ENCODE peak calls at places on chromosomes 1 and 21, in four cellular contexts. One of them, this sample, is unnamed. For H3K4me1, the result is how much of the 10 kb centered on the place peaks cover.

GRCh38 chr1:156419863-156420208 is 50.8 kb downstream of the RHBG start:
- DNase-seq in upper lobe of right lung: no peak
- DNase-seq in pancreas: no peak
- DNase-seq in transverse colon: no peak
- DNase-seq in this sample: peak

GRCh38 chr1:52204696-52205095 is 62.8 kb downstream of the ZFYVE9 start:
- DNase-seq in upper lobe of right lung: no peak
- DNase-seq in pancreas: no peak
- DNase-seq in transverse colon: no peak
- DNase-seq in this sample: no peak

GRCh38 chr1:50023292-50024159 is at the start of gene AGBL4:
- DNase-seq in upper lobe of right lung: peak
- DNase-seq in pancreas: peak
- DNase-seq in transverse colon: peak
- DNase-seq in this sample: no peak

GRCh38 chr21:31098576-31099005 is 60.3 kb upstream of the KRTAP19-8 start:
- DNase-seq in upper lobe of right lung: peak
- DNase-seq in pancreas: peak
- DNase-seq in transverse colon: peak
- DNase-seq in this sample: peak

GRCh38 chr1:11417162-11417561 is 61.8 kb upstream of the DISP3 start:
- DNase-seq in upper lobe of right lung: no peak
- DNase-seq in pancreas: no peak
- DNase-seq in transverse colon: no peak
- DNase-seq in this sample: no peak

GRCh38 chr1:113930499-113931161 is 1.5 kb downstream of the HIPK1 start:
- DNase-seq in upper lobe of right lung: no peak
- DNase-seq in pancreas: no peak
- DNase-seq in transverse colon: peak
- DNase-seq in this sample: peak

GRCh38 chr1:9289090-9289534 is 3.6 kb upstream of the SPSB1 start:
- DNase-seq in upper lobe of right lung: peak
- DNase-seq in pancreas: peak
- DNase-seq in transverse colon: peak
- DNase-seq in this sample: peak

GRCh38 chr1:109513110-109513702 is 3.7 kb upstream of the AMIGO1 start:
- DNase-seq in upper lobe of right lung: no peak
- DNase-seq in pancreas: no peak
- DNase-seq in transverse colon: no peak
- DNase-seq in this sample: no peak

GRCh38 chr1:167601442-167602380 is 28.3 kb upstream of the RCSD1 start:
- DNase-seq in upper lobe of right lung: peak
- DNase-seq in pancreas: no peak
- DNase-seq in transverse colon: peak
- DNase-seq in this sample: peak

GRCh38 chr1:169321539-169321938 is 46.1 kb downstream of the NME7 start:
- DNase-seq in upper lobe of right lung: no peak
- DNase-seq in pancreas: no peak
- DNase-seq in transverse colon: no peak
- DNase-seq in this sample: no peak

GRCh38 chr1:168341576-168341975 is 60.9 kb downstream of the TBX19 start:
- DNase-seq in upper lobe of right lung: no peak
- DNase-seq in pancreas: no peak
- DNase-seq in transverse colon: no peak
- DNase-seq in this sample: no peak

GRCh38 chr1:4221107-4221506 is 321.0 kb upstream of the C1orf174 start:
- DNase-seq in upper lobe of right lung: no peak
- DNase-seq in pancreas: no peak
- DNase-seq in transverse colon: no peak
- DNase-seq in this sample: no peak

GRCh38 chr1:169027607-169028320 is 78.7 kb upstream of the ATP1B1 start:
- DNase-seq in upper lobe of right lung: no peak
- DNase-seq in pancreas: no peak
- DNase-seq in transverse colon: no peak
- DNase-seq in this sample: no peak

GRCh38 chr21:46029201-46029924 is 47.8 kb downstream of the COL6A1 start:
- DNase-seq in upper lobe of right lung: no peak
- DNase-seq in pancreas: no peak
- DNase-seq in transverse colon: no peak
- DNase-seq in this sample: no peak

GRCh38 chr1:221636967-221637366 is 104.9 kb downstream of the DUSP10 start:
- DNase-seq in upper lobe of right lung: no peak
- DNase-seq in pancreas: no peak
- DNase-seq in transverse colon: no peak
- DNase-seq in this sample: no peak

GRCh38 chr1:35524106-35524505 is 33.1 kb downstream of the KIAA0319L start:
- DNase-seq in upper lobe of right lung: no peak
- DNase-seq in pancreas: no peak
- DNase-seq in transverse colon: no peak
- DNase-seq in this sample: no peak

GRCh38 chr1:234656981-234657651 is 47.1 kb upstream of the IRF2BP2 start:
- DNase-seq in upper lobe of right lung: no peak
- DNase-seq in pancreas: no peak
- DNase-seq in transverse colon: peak
- DNase-seq in this sample: no peak

GRCh38 chr1:52482326-52483004 is 70.4 kb downstream of the TUT4 start:
- DNase-seq in upper lobe of right lung: no peak
- DNase-seq in pancreas: no peak
- DNase-seq in transverse colon: no peak
- DNase-seq in this sample: no peak

GRCh38 chr21:38830667-38831525 is 25.2 kb downstream of the ETS2 start:
- DNase-seq in upper lobe of right lung: no peak
- DNase-seq in pancreas: no peak
- DNase-seq in transverse colon: no peak
- DNase-seq in this sample: no peak

GRCh38 chr21:44872568-44873355 is 728 bp downstream of the PTTG1IP start:
- DNase-seq in upper lobe of right lung: peak
- DNase-seq in pancreas: peak
- DNase-seq in transverse colon: peak
- DNase-seq in this sample: peak

GRCh38 chr1:109788695-109789521 is 25.2 kb upstream of the EPS8L3 start:
- DNase-seq in upper lobe of right lung: peak
- DNase-seq in pancreas: no peak
- DNase-seq in transverse colon: peak
- DNase-seq in this sample: peak

GRCh38 chr1:8055973-8056372 is 29.9 kb upstream of the ERRFI1 start:
- DNase-seq in upper lobe of right lung: no peak
- DNase-seq in pancreas: no peak
- DNase-seq in transverse colon: no peak
- DNase-seq in this sample: no peak

GRCh38 chr1:169118227-169118626 is 11.7 kb downstream of the ATP1B1 start:
- DNase-seq in upper lobe of right lung: no peak
- DNase-seq in pancreas: no peak
- DNase-seq in transverse colon: no peak
- DNase-seq in this sample: no peak

GRCh38 chr1:17438176-17438976 is 1.1 kb downstream of the RCC2 start:
- DNase-seq in upper lobe of right lung: peak
- DNase-seq in pancreas: peak
- DNase-seq in transverse colon: peak
- DNase-seq in this sample: peak

GRCh38 chr1:40802078-40803075 is 18.8 kb downstream of the KCNQ4 start:
- DNase-seq in upper lobe of right lung: peak
- DNase-seq in pancreas: peak
- DNase-seq in transverse colon: peak
- DNase-seq in this sample: peak

GRCh38 chr1:204992499-204992898 is 50.5 kb upstream of the CNTN2 start:
- DNase-seq in upper lobe of right lung: peak
- DNase-seq in pancreas: no peak
- DNase-seq in transverse colon: no peak
- DNase-seq in this sample: no peak
- H3K27ac ChIP-seq in upper lobe of right lung: no peak
- H3K27ac ChIP-seq in pancreas: no peak
- H3K27ac ChIP-seq in transverse colon: no peak
- H3K27ac ChIP-seq in this sample: no peak

DNA sequence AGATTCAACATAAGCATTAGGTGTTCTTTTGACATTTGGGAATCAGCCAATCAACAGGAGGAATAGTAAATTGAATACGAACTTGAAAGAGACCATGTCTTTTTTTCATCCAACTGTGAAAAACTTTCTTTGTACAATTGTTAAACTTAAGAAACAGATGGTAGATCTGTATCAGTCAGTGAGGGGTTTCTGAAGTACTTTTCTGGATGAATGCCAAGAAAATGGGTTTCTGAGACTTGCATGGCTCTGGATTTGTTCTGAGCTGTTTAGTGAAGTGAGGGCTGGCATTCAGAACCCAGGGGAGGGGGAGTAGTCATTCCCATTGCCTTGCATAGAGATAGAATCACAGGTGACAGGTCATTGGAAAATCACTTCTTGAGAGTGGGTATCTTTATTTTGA is 37.4 kb downstream of the PTPRC start:
- DNase-seq in upper lobe of right lung: no peak
- DNase-seq in pancreas: no peak
- DNase-seq in transverse colon: no peak
- DNase-seq in this sample: no peak
- H3K4me1 ChIP-seq in upper lobe of right lung: under half
- H3K4me1 ChIP-seq in pancreas: under half
- H3K4me1 ChIP-seq in transverse colon: under half
- H3K4me1 ChIP-seq in this sample: under half

GRCh38 chr1:154809436-154810413 is 60.4 kb downstream of the KCNN3 start:
- DNase-seq in upper lobe of right lung: no peak
- DNase-seq in pancreas: no peak
- DNase-seq in transverse colon: no peak
- DNase-seq in this sample: no peak

GRCh38 chr1:154812911-154813816 is 56.9 kb downstream of the KCNN3 start:
- DNase-seq in upper lobe of right lung: no peak
- DNase-seq in pancreas: peak
- DNase-seq in transverse colon: no peak
- DNase-seq in this sample: no peak

GRCh38 chr1:154810571-154810970 is 59.5 kb downstream of the KCNN3 start:
- DNase-seq in upper lobe of right lung: no peak
- DNase-seq in pancreas: no peak
- DNase-seq in transverse colon: no peak
- DNase-seq in this sample: no peak

GRCh38 chr1:154816937-154817336 is 53.1 kb downstream of the KCNN3 start:
- DNase-seq in upper lobe of right lung: no peak
- DNase-seq in pancreas: no peak
- DNase-seq in transverse colon: no peak
- DNase-seq in this sample: no peak

GRCh38 chr1:154814106-154814505 is 56.0 kb downstream of the KCNN3 start:
- DNase-seq in upper lobe of right lung: no peak
- DNase-seq in pancreas: no peak
- DNase-seq in transverse colon: no peak
- DNase-seq in this sample: no peak
- H3K4me3 ChIP-seq in upper lobe of right lung: no peak
- H3K4me3 ChIP-seq in pancreas: no peak
- H3K4me3 ChIP-seq in transverse colon: no peak
- H3K4me3 ChIP-seq in this sample: no peak

GRCh38 chr1:54404939-54405880 is 984 bp downstream of the SSBP3 start:
- DNase-seq in upper lobe of right lung: peak
- DNase-seq in pancreas: peak
- DNase-seq in transverse colon: peak
- DNase-seq in this sample: peak
- H3K27ac ChIP-seq in upper lobe of right lung: peak
- H3K27ac ChIP-seq in pancreas: no peak
- H3K27ac ChIP-seq in transverse colon: peak
- H3K27ac ChIP-seq in this sample: peak